ENCODE peak calls at places on chromosomes 1 and 21, in six cellular contexts. P is HepG2, B is K562, H is GM23338, Z is HCT116, F is GM12878. T is an unnamed sample.
A peak's percentile ranks its signal among the peaks of the same experiment; 100 is the strongest.

GRCh38 chr1:15950763-15951295 is 25.1 kb downstream of the ZBTB17 start:
- ATAC-seq in P (no peak), B (no peak), H (peak; percentile 6), Z (no peak), F (no peak), T (no peak)

GRCh38 chr1:113434081-113434873 is 44.0 kb downstream of the MAGI3 start:
- ATAC-seq in P (peak; percentile 94), B (no peak), H (no peak), Z (no peak), F (no peak), T (no peak)

GRCh38 chr1:109314805-109315204 is 8.0 kb upstream of the MYBPHL start:
- ATAC-seq in P (no peak), B (no peak), H (no peak), Z (no peak), F (no peak), T (no peak)

GRCh38 chr1:193070942-193071341 is 11.5 kb downstream of the RO60 start:
- ATAC-seq in P (no peak), B (peak; percentile 74), H (peak; percentile 60), Z (peak; percentile 22), F (peak; percentile 67), T (no peak)

GRCh38 chr21:29434081-29434480 is 135.4 kb downstream of the BACH1 start:
- ATAC-seq in P (no peak), B (no peak), H (no peak), Z (no peak), F (peak; percentile 48), T (no peak)

GRCh38 chr1:35887508-35887907 is 4.5 kb downstream of the AGO1 start:
- ATAC-seq in P (no peak), B (peak; percentile 0), H (no peak), Z (no peak), F (no peak), T (no peak)

GRCh38 chr1:43699281-43699680 is 8.1 kb upstream of the ST3GAL3 start:
- ATAC-seq in P (no peak), B (no peak), H (no peak), Z (no peak), F (no peak), T (no peak)

GRCh38 chr1:94804442-94804837 is 15.7 kb upstream of the SLC44A3 start:
- ATAC-seq in P (no peak), B (no peak), H (no peak), Z (no peak), F (no peak), T (no peak)

GRCh38 chr1:177063648-177064047 is 100.9 kb downstream of the ASTN1 start:
- ATAC-seq in P (no peak), B (no peak), H (no peak), Z (no peak), F (no peak), T (no peak)

GRCh38 chr1:181036107-181036843 is 2.5 kb downstream of the MR1 start:
- ATAC-seq in P (no peak), B (no peak), H (no peak), Z (no peak), F (no peak), T (no peak)
- H3K4me3 ChIP-seq in P (no peak overlapping the region), B (no peak overlapping the region), H (no peak overlapping the region), Z (no peak overlapping the region), F (peak overlapping the region; percentile 93), T (no peak overlapping the region)

GRCh38 chr1:33018112-33018511 is 18.6 kb downstream of the AK2 start:
- ATAC-seq in P (no peak), B (no peak), H (no peak), Z (no peak), F (no peak), T (no peak)

GRCh38 chr1:33025180-33025569 is 11.5 kb downstream of the AK2 start:
- ATAC-seq in P (no peak), B (no peak), H (no peak), Z (no peak), F (peak; percentile 16), T (no peak)

GRCh38 chr1:33025761-33026160 is 10.9 kb downstream of the AK2 start:
- ATAC-seq in P (no peak), B (no peak), H (no peak), Z (no peak), F (no peak), T (no peak)

GRCh38 chr1:33021567-33022431 is 14.9 kb downstream of the AK2 start:
- ATAC-seq in P (no peak), B (no peak), H (no peak), Z (no peak), F (no peak), T (no peak)

DNA sequence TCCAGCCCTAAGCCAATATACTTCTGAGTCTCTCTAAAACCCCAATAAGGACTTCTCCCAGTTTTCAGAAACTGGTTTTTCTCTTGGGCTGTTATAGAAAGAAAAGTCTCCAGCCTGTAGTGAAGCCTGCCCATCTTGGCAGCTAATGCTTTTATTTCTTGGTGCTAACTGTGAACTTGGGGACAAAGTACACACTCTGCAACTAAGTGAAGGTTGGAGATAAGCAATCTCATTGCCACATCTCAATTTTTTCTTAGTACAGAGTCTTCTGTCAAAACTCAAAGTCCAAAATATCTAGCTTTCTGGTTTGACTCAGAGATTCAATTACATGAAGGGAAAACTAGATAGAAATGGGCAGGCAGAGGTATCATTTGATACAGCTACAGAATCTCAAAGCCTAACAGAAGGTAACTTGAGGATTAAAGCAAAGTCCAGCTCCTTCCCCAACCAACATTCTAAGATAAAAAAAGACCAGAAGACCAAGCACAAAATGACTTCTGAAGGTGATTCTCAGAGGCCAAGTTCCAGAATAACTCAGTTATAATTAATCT is 14.0 kb downstream of the AK2 start:
- ATAC-seq in P (no peak), B (peak; percentile 37), H (no peak), Z (no peak), F (no peak), T (no peak)
- TF ChIP-seq POLR2AphosphoS5 in P (no peak), B (no peak), H (no peak), Z (no peak), F (no peak), T (no peak)

DNA sequence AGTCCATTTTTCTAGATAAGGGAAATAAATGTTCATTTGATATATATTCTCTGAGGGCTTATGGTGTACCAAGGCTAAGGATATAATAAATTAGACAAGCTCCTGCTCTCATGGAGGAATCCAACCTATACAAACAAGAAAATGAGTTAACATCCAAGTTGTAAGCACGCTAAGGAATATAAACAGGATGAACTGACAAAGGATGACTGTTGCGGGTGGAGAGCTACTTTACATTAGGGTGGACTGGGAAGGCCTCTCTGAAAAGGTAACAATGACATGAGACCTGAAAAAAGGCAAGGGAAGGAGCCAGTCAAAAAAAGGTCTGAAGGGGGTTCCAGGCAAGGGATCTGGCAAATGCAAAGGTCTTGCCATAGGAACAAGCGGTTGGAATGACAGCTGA is 3.1 kb downstream of the BCAR3 start:
- ATAC-seq in P (no peak), B (no peak), H (no peak), Z (no peak), F (no peak), T (no peak)
- H3K4me3 ChIP-seq in P (no peak overlapping the region), B (no peak overlapping the region), H (no peak overlapping the region), Z (no peak overlapping the region), F (no peak overlapping the region), T (no peak overlapping the region)

DNA sequence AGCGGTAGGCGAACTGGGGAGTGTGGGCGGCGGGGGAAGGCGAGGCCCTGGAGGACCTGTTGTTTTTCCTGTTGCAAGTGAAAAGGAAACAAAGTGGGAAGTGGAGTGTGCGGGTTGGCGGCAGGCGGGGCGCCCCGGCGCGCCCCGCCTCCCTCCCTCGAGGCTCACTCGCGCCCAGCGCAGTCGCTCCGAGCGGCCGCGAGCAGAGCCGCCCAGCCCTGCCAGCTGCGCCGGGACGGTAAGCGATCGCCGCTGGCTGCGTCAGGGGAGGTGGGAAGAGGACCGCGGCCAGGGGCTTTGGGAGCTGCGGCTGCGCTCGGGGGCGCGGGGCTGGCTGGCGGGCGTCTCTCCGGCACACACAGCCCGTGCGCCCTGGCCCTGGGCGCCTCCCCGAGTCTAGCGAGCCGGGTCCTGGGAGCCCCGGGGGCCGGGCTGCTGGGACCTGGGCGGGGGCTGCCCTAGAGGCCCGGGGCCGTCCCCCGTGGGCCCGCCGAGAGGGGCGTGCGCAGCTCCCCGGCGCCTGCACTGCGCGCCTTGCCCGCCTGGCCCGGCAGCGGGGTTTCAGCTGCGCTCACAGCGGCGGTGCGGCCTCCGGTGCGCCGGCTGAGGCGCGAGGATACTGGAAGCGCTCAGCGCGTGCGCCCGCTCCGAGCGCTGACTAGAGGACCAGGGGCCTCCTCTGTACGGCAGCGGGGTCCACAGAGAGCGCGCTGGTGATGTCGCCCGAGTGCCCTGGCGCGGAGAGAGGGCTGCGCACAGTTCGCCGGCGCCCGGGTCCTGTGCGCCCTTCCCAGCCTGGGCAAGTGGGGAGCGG is at the start of gene PIK3CD:
- ATAC-seq in P (peak; percentile 72), B (peak; percentile 77), H (peak; percentile 88), Z (peak; percentile 89), F (peak; percentile 47), T (peak; percentile 50)
- TF ChIP-seq POLR2AphosphoS5 in P (no peak), B (no peak), H (peak; percentile 47), Z (peak; percentile 50), F (peak; percentile 58), T (no peak)